ENCODE peak calls at places on chromosomes 7 and 10, in eight cellular contexts. F is Kasumi-1, X is NCI-H1092, R is mesendoderm, W is T1000, S is COR-L47, C is choroid plexus epithelial cell, N is ELR. Y is an unnamed sample.

GRCh38 chr10:130027716-130028464 is 63.8 kb upstream of the EBF3 start:
- DNase-seq in F (no peak), X (peak), R (no peak), W (no peak), S (peak), C (no peak), N (peak), Y (peak)

GRCh38 chr7:121116399-121116798 is 127.9 kb downstream of the CPED1 start:
- DNase-seq in F (no peak), X (no peak), R (no peak), W (no peak), S (no peak), C (peak), N (no peak), Y (no peak)

GRCh38 chr7:155786491-155786890 is 25.8 kb downstream of the SHH start:
- DNase-seq in F (no peak), X (no peak), R (no peak), W (no peak), S (no peak), C (no peak), N (no peak), Y (no peak)

GRCh38 chr10:70493660-70494234 is 15.2 kb downstream of the PALD1 start:
- DNase-seq in F (peak), X (no peak), R (peak), W (no peak), S (no peak), C (no peak), N (no peak), Y (no peak)

GRCh38 chr7:124813962-124814798 is 48.6 kb upstream of the GPR37 start:
- DNase-seq in F (no peak), X (no peak), R (peak), W (no peak), S (no peak), C (peak), N (no peak), Y (no peak)

GRCh38 chr7:100393233-100393905 is 20.1 kb downstream of the PILRA start:
- DNase-seq in F (no peak), X (no peak), R (no peak), W (no peak), S (no peak), C (no peak), N (no peak), Y (no peak)

GRCh38 chr7:5230272-5231067 is 40.4 kb downstream of the WIPI2 start:
- DNase-seq in F (no peak), X (no peak), R (no peak), W (no peak), S (no peak), C (no peak), N (no peak), Y (no peak)

GRCh38 chr10:47046321-47047126 is 135.3 kb downstream of the PTPN20 start:
- DNase-seq in F (no peak), X (no peak), R (no peak), W (no peak), S (no peak), C (no peak), N (no peak), Y (peak)

GRCh38 chr10:14009315-14010082 is 321.2 kb downstream of the FRMD4A start:
- DNase-seq in F (no peak), X (no peak), R (no peak), W (peak), S (no peak), C (peak), N (peak), Y (no peak)

GRCh38 chr7:132656846-132657776 is 80.8 kb upstream of the PLXNA4 start:
- DNase-seq in F (peak), X (no peak), R (peak), W (no peak), S (no peak), C (peak), N (peak), Y (no peak)

GRCh38 chr10:24360286-24361127 is 151.6 kb downstream of the KIAA1217 start:
- DNase-seq in F (peak), X (no peak), R (peak), W (peak), S (peak), C (peak), N (peak), Y (peak)

GRCh38 chr10:58023341-58024073 is 244.2 kb downstream of the IPMK start:
- DNase-seq in F (peak), X (no peak), R (peak), W (peak), S (no peak), C (peak), N (peak), Y (no peak)

GRCh38 chr7:71612892-71613291 is 480.9 kb downstream of the GALNT17 start:
- DNase-seq in F (no peak), X (peak), R (peak), W (no peak), S (no peak), C (peak), N (no peak), Y (no peak)

GRCh38 chr10:100803908-100804307 is 58.5 kb downstream of the PAX2 start:
- DNase-seq in F (no peak), X (no peak), R (no peak), W (no peak), S (no peak), C (no peak), N (no peak), Y (no peak)

GRCh38 chr10:11144626-11145497 is 127.2 kb downstream of the CELF2 start:
- DNase-seq in F (peak), X (no peak), R (no peak), W (no peak), S (no peak), C (no peak), N (no peak), Y (peak)

GRCh38 chr10:32953277-32953927 is 4.6 kb downstream of the ITGB1 start:
- DNase-seq in F (no peak), X (no peak), R (no peak), W (no peak), S (no peak), C (no peak), N (no peak), Y (no peak)

GRCh38 chr7:41886906-41887311 is 184.0 kb upstream of the INHBA start:
- DNase-seq in F (no peak), X (no peak), R (peak), W (peak), S (no peak), C (peak), N (peak), Y (no peak)

GRCh38 chr7:136102881-136103280 is 125.7 kb upstream of the MTPN start:
- DNase-seq in F (no peak), X (no peak), R (no peak), W (no peak), S (no peak), C (no peak), N (no peak), Y (no peak)

GRCh38 chr7:74082770-74083116 is 861 bp upstream of the LIMK1 start:
- DNase-seq in F (no peak), X (no peak), R (no peak), W (no peak), S (no peak), C (no peak), N (no peak), Y (no peak)

GRCh38 chr7:30752484-30752883 is 549 bp downstream of the INMT start:
- DNase-seq in F (no peak), X (no peak), R (no peak), W (no peak), S (no peak), C (no peak), N (no peak), Y (no peak)

GRCh38 chr10:21402606-21403083 is 122.8 kb downstream of the SKIDA1 start:
- DNase-seq in F (no peak), X (no peak), R (no peak), W (peak), S (no peak), C (peak), N (peak), Y (peak)

GRCh38 chr10:11863353-11864105 is 40.4 kb downstream of the PROSER2 start:
- DNase-seq in F (no peak), X (no peak), R (no peak), W (no peak), S (peak), C (no peak), N (no peak), Y (no peak)

GRCh38 chr10:122341141-122341810 is 33.2 kb upstream of the PLEKHA1 start:
- DNase-seq in F (no peak), X (no peak), R (no peak), W (no peak), S (no peak), C (no peak), N (no peak), Y (no peak)

GRCh38 chr7:141668853-141669252 is 33.1 kb downstream of the DENND11 start:
- DNase-seq in F (no peak), X (no peak), R (no peak), W (no peak), S (no peak), C (no peak), N (no peak), Y (no peak)

GRCh38 chr10:74021248-74022055 is 23.5 kb downstream of the VCL start:
- DNase-seq in F (no peak), X (no peak), R (no peak), W (no peak), S (no peak), C (peak), N (peak), Y (peak)

GRCh38 chr10:50653142-50653541 is 29.4 kb upstream of the SGMS1 start:
- DNase-seq in F (peak), X (no peak), R (no peak), W (no peak), S (no peak), C (peak), N (peak), Y (no peak)

GRCh38 chr7:81816312-81816711 is 46.5 kb upstream of the HGF start:
- DNase-seq in F (no peak), X (no peak), R (no peak), W (no peak), S (no peak), C (no peak), N (no peak), Y (no peak)

GRCh38 chr10:106917452-106918055 is 247.0 kb downstream of the SORCS1 start:
- DNase-seq in F (no peak), X (no peak), R (no peak), W (no peak), S (no peak), C (no peak), N (no peak), Y (no peak)

GRCh38 chr7:23960361-23960760 is 250.3 kb downstream of the STK31 start:
- DNase-seq in F (no peak), X (no peak), R (no peak), W (no peak), S (no peak), C (no peak), N (no peak), Y (no peak)

GRCh38 chr7:30694218-30694745 is 12.0 kb upstream of the CRHR2 start:
- DNase-seq in F (no peak), X (no peak), R (no peak), W (no peak), S (no peak), C (no peak), N (no peak), Y (no peak)

GRCh38 chr10:104895541-104895940 is 254.5 kb downstream of the SORCS3 start:
- DNase-seq in F (no peak), X (no peak), R (no peak), W (no peak), S (no peak), C (no peak), N (no peak), Y (no peak)

GRCh38 chr10:35453855-35454532 is 117.7 kb downstream of the CCNY start:
- DNase-seq in F (peak), X (no peak), R (no peak), W (no peak), S (no peak), C (peak), N (peak), Y (no peak)

GRCh38 chr7:133931053-133931452 is 196.1 kb upstream of the LRGUK start:
- DNase-seq in F (no peak), X (no peak), R (no peak), W (no peak), S (no peak), C (no peak), N (peak), Y (no peak)